ENCODE peak calls at places on chromosomes 16 and 17, in six cellular contexts. One of them, this sample, is unnamed.

GRCh38 chr16:86214326-86215232 is 295.7 kb upstream of the FOXF1 start:
- DNase-seq in germinal center: no peak
- DNase-seq in body of pancreas: no peak
- DNase-seq in effector memory CD8-positive, alpha-beta T cell: no peak
- DNase-seq in C1 segment of cervical spinal cord: no peak
- DNase-seq in activated CD8-positive, alpha-beta memory T cell treated with anti-CD3 and anti-CD28 coated beads for 24 hours: no peak
- DNase-seq in this sample: no peak

GRCh38 chr17:81049372-81049911 is 14.5 kb downstream of the BAIAP2 start:
- DNase-seq in germinal center: no peak
- DNase-seq in body of pancreas: no peak
- DNase-seq in effector memory CD8-positive, alpha-beta T cell: no peak
- DNase-seq in C1 segment of cervical spinal cord: no peak
- DNase-seq in activated CD8-positive, alpha-beta memory T cell treated with anti-CD3 and anti-CD28 coated beads for 24 hours: peak
- DNase-seq in this sample: peak

GRCh38 chr16:12290868-12291267 is 314.3 kb downstream of the SNX29 start:
- DNase-seq in germinal center: no peak
- DNase-seq in body of pancreas: no peak
- DNase-seq in effector memory CD8-positive, alpha-beta T cell: no peak
- DNase-seq in C1 segment of cervical spinal cord: no peak
- DNase-seq in activated CD8-positive, alpha-beta memory T cell treated with anti-CD3 and anti-CD28 coated beads for 24 hours: no peak
- DNase-seq in this sample: no peak

GRCh38 chr16:25064967-25065366 is 46.6 kb upstream of the LCMT1 start:
- DNase-seq in germinal center: no peak
- DNase-seq in body of pancreas: no peak
- DNase-seq in effector memory CD8-positive, alpha-beta T cell: no peak
- DNase-seq in C1 segment of cervical spinal cord: peak
- DNase-seq in activated CD8-positive, alpha-beta memory T cell treated with anti-CD3 and anti-CD28 coated beads for 24 hours: no peak
- DNase-seq in this sample: no peak

GRCh38 chr16:82990155-82990554 is 363.4 kb downstream of the CDH13 start:
- DNase-seq in germinal center: no peak
- DNase-seq in body of pancreas: no peak
- DNase-seq in effector memory CD8-positive, alpha-beta T cell: no peak
- DNase-seq in C1 segment of cervical spinal cord: no peak
- DNase-seq in activated CD8-positive, alpha-beta memory T cell treated with anti-CD3 and anti-CD28 coated beads for 24 hours: no peak
- DNase-seq in this sample: no peak

GRCh38 chr17:45651145-45651713 is 132.9 kb upstream of the CRHR1 start:
- DNase-seq in germinal center: no peak
- DNase-seq in body of pancreas: no peak
- DNase-seq in effector memory CD8-positive, alpha-beta T cell: no peak
- DNase-seq in C1 segment of cervical spinal cord: no peak
- DNase-seq in activated CD8-positive, alpha-beta memory T cell treated with anti-CD3 and anti-CD28 coated beads for 24 hours: no peak
- DNase-seq in this sample: no peak

GRCh38 chr17:43779145-43780125 is 658 bp upstream of the DUSP3 start:
- DNase-seq in germinal center: no peak
- DNase-seq in body of pancreas: no peak
- DNase-seq in effector memory CD8-positive, alpha-beta T cell: peak
- DNase-seq in C1 segment of cervical spinal cord: no peak
- DNase-seq in activated CD8-positive, alpha-beta memory T cell treated with anti-CD3 and anti-CD28 coated beads for 24 hours: no peak
- DNase-seq in this sample: no peak

GRCh38 chr16:78175287-78175686 is 75.8 kb downstream of the WWOX start:
- DNase-seq in germinal center: no peak
- DNase-seq in body of pancreas: no peak
- DNase-seq in effector memory CD8-positive, alpha-beta T cell: no peak
- DNase-seq in C1 segment of cervical spinal cord: no peak
- DNase-seq in activated CD8-positive, alpha-beta memory T cell treated with anti-CD3 and anti-CD28 coated beads for 24 hours: no peak
- DNase-seq in this sample: no peak

GRCh38 chr17:37373530-37374159 is 2.1 kb upstream of the C17orf78 start:
- DNase-seq in germinal center: peak
- DNase-seq in body of pancreas: peak
- DNase-seq in effector memory CD8-positive, alpha-beta T cell: peak
- DNase-seq in C1 segment of cervical spinal cord: peak
- DNase-seq in activated CD8-positive, alpha-beta memory T cell treated with anti-CD3 and anti-CD28 coated beads for 24 hours: peak
- DNase-seq in this sample: peak